ENCODE peak calls at places on chromosomes 1 and 21, in nine cellular contexts. Q is H54, R is heart left ventricle, L is IMR-90, X is ovary, J is breast epithelium, K is stomach, C is H1, O is GM12891. D is an unnamed sample.

GRCh38 chr21:37375866-37376574 is 9.4 kb downstream of the DYRK1A start:
- DNase-seq in Q (no peak), R (no peak), L (no peak), X (no peak), J (no peak), K (no peak), C (no peak), O (no peak), D (no peak)

GRCh38 chr1:63868220-63868897 is 94.5 kb downstream of the ROR1 start:
- DNase-seq in Q (peak; percentile 36), R (no peak), L (peak; percentile 55), X (no peak), J (no peak), K (no peak), C (no peak), O (no peak), D (no peak)

GRCh38 chr21:46127239-46128105 is 27.9 kb downstream of the FTCD start:
- DNase-seq in Q (no peak), R (peak; percentile 60), L (no peak), X (peak; percentile 31), J (no peak), K (no peak), C (no peak), O (no peak), D (no peak)

GRCh38 chr21:38250991-38251418 is 5.8 kb upstream of the KCNJ15 start:
- DNase-seq in Q (no peak), R (no peak), L (no peak), X (no peak), J (no peak), K (no peak), C (no peak), O (no peak), D (no peak)

GRCh38 chr1:178361847-178362246 is 134.9 kb downstream of the CLEC20A start:
- DNase-seq in Q (no peak), R (no peak), L (no peak), X (no peak), J (no peak), K (no peak), C (no peak), O (no peak), D (no peak)

GRCh38 chr1:30314591-30314990 is 408.8 kb downstream of the MATN1 start:
- DNase-seq in Q (no peak), R (no peak), L (no peak), X (no peak), J (no peak), K (no peak), C (no peak), O (no peak), D (no peak)

GRCh38 chr1:10943991-10944730 is 68.3 kb upstream of the TARDBP start:
- DNase-seq in Q (no peak), R (peak; percentile 52), L (no peak), X (no peak), J (no peak), K (peak; percentile 63), C (no peak), O (no peak), D (no peak)

GRCh38 chr1:23936481-23937176 is 23.0 kb upstream of the PNRC2 start:
- DNase-seq in Q (no peak), R (no peak), L (no peak), X (no peak), J (no peak), K (no peak), C (no peak), O (no peak), D (peak; percentile 15)

GRCh38 chr1:189821838-189822237 is 655.8 kb downstream of the BRINP3 start:
- DNase-seq in Q (no peak), R (no peak), L (peak; percentile 36), X (no peak), J (no peak), K (no peak), C (no peak), O (no peak), D (no peak)

GRCh38 chr1:100430368-100430767 is 78.1 kb downstream of the CDC14A start:
- DNase-seq in Q (no peak), R (no peak), L (no peak), X (no peak), J (no peak), K (peak; percentile 43), C (no peak), O (no peak), D (no peak)

GRCh38 chr21:42878993-42879787 is at the start of gene WDR4:
- DNase-seq in Q (peak; percentile 99), R (peak; percentile 98), L (peak; percentile 97), X (peak; percentile 99), J (peak; percentile 97), K (peak; percentile 98), C (peak; percentile 95), O (peak; percentile 97), D (peak; percentile 100)
- TF ChIP-seq POLR2A in Q (peak; percentile 97), R (no peak), L (peak; percentile 83), X (peak; percentile 83), J (peak; percentile 72), K (peak; percentile 71), C (peak; percentile 99), O (peak; percentile 98), D (no peak)

GRCh38 chr1:161045749-161046573 is at the start of gene USF1:
- DNase-seq in Q (peak; percentile 77), R (peak; percentile 96), L (peak; percentile 95), X (peak; percentile 95), J (peak; percentile 95), K (peak; percentile 96), C (peak; percentile 86), O (peak; percentile 75), D (peak; percentile 99)

GRCh38 chr1:161046574-161047167 is 894 bp upstream of the USF1 start:
- DNase-seq in Q (no peak), R (no peak), L (no peak), X (no peak), J (no peak), K (no peak), C (no peak), O (no peak), D (no peak)

GRCh38 chr1:161044535-161044907 is 1.3 kb downstream of the USF1 start:
- DNase-seq in Q (no peak), R (no peak), L (peak; percentile 20), X (no peak), J (no peak), K (no peak), C (no peak), O (no peak), D (no peak)

GRCh38 chr1:161047436-161048420 is 2.0 kb upstream of the USF1 start:
- DNase-seq in Q (no peak), R (no peak), L (no peak), X (no peak), J (no peak), K (no peak), C (no peak), O (no peak), D (no peak)

GRCh38 chr1:161044908-161045748 is 649 bp downstream of the USF1 start:
- DNase-seq in Q (peak; percentile 71), R (peak; percentile 84), L (peak; percentile 58), X (peak; percentile 46), J (peak; percentile 40), K (peak; percentile 64), C (no peak), O (no peak), D (peak; percentile 69)
- TF ChIP-seq POLR2A in Q (peak; percentile 51), R (no peak), L (no peak), X (no peak), J (no peak), K (no peak), C (no peak), O (peak; percentile 49), D (no peak)

GRCh38 chr1:54569339-54569738 is 21.3 kb downstream of the ACOT11 start:
- DNase-seq in Q (peak; percentile 70), R (peak; percentile 63), L (no peak), X (no peak), J (no peak), K (no peak), C (no peak), O (no peak), D (no peak)
- TF ChIP-seq POLR2A in Q (no peak), R (no peak), L (no peak), X (no peak), J (no peak), K (no peak), C (no peak), O (no peak), D (no peak)

GRCh38 chr1:43366179-43366578 is 1.6 kb downstream of the ELOVL1 start:
- DNase-seq in Q (no peak), R (no peak), L (no peak), X (no peak), J (peak; percentile 63), K (peak; percentile 84), C (no peak), O (no peak), D (peak; percentile 90)

GRCh38 chr1:43363283-43363934 is 4.4 kb downstream of the ELOVL1 start:
- DNase-seq in Q (peak; percentile 30), R (no peak), L (no peak), X (no peak), J (no peak), K (no peak), C (no peak), O (no peak), D (no peak)

GRCh38 chr1:43365678-43366077 is 2.1 kb downstream of the ELOVL1 start:
- DNase-seq in Q (no peak), R (no peak), L (no peak), X (no peak), J (no peak), K (no peak), C (no peak), O (no peak), D (no peak)

GRCh38 chr1:43366601-43367025 is 1.2 kb downstream of the ELOVL1 start:
- DNase-seq in Q (no peak), R (no peak), L (no peak), X (no peak), J (no peak), K (no peak), C (no peak), O (no peak), D (no peak)

DNA sequence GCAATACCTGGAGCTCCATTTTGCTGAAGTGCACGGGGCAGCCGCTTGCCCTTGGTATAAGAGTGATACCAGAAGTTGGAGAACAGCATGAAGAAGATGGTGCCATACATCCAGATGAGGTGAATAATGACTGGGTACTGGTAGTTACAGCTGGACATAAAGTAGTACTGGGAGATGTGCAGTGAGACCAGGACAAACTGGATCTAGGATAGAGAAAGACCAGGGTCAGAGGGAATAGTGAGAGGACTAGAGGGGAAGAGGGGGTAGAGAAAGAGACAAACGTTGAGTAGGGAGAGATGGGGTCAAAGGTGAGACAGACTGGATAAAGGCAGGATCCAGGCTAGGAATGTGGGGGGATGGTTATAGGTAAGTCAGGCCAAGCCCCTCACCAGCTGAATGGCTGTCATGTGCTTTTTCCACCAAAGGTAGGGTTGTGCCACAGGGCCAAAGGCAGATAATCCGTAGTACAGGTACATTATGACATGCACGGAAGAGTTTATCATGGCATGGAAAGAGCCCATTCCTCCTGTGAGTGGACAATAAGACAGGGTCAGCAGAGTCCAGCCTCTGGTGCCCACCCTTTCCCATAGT is 3.8 kb downstream of the ELOVL1 start:
- DNase-seq in Q (no peak), R (no peak), L (no peak), X (no peak), J (no peak), K (no peak), C (no peak), O (no peak), D (no peak)
- TF ChIP-seq POLR2A in Q (no peak), R (no peak), L (no peak), X (no peak), J (no peak), K (no peak), C (peak; percentile 23), O (no peak), D (no peak)